ENCODE peak calls at places on chromosomes 7 and 10, in six cellular contexts. O is AG04449, Y is AG04450, N is progenitor cell of endocrine pancreas, V is fibroblast of lung, K is activated B cell treated with CpG ODN at 0.5 μM for 24 hours. F is an unnamed sample.

GRCh38 chr10:76444034-76444800 is 1012.8 kb downstream of the LRMDA start:
- DNase-seq in V (peak), Y (no peak), N (no peak), K (no peak), O (no peak), F (no peak)

GRCh38 chr10:18400201-18400910 is 251.0 kb downstream of the NSUN6 start:
- DNase-seq in V (peak), K (no peak), Y (no peak), N (no peak), O (no peak), F (no peak)

GRCh38 chr10:121596668-121597503 is 1.4 kb downstream of the FGFR2 start:
- DNase-seq in K (no peak), Y (no peak), V (no peak), O (no peak), N (peak), F (peak)

GRCh38 chr10:122126763-122127659 is 138.0 kb downstream of the TACC2 start:
- DNase-seq in K (no peak), V (peak), N (no peak), Y (peak), O (peak), F (no peak)

GRCh38 chr7:89607797-89608196 is 546.5 kb upstream of the STEAP1 start:
- DNase-seq in K (no peak), V (no peak), Y (no peak), N (no peak), O (no peak), F (no peak)

GRCh38 chr7:66804001-66804400 is 63.5 kb downstream of the RABGEF1 start:
- DNase-seq in V (no peak), O (no peak), K (no peak), Y (no peak), N (no peak), F (no peak)

GRCh38 chr7:5424689-5425506 is 1.3 kb upstream of the TNRC18 start:
- DNase-seq in Y (no peak), O (no peak), V (peak), N (no peak), K (peak), F (no peak)

GRCh38 chr10:112815238-112816032 is 134.6 kb upstream of the TCF7L2 start:
- DNase-seq in K (no peak), Y (no peak), N (no peak), V (peak), O (no peak), F (no peak)

GRCh38 chr7:50142421-50143113 is 49.5 kb upstream of the ZPBP start:
- DNase-seq in O (no peak), Y (no peak), N (no peak), V (peak), K (no peak), F (no peak)

GRCh38 chr10:75466886-75467285 is 35.5 kb downstream of the LRMDA start:
- DNase-seq in Y (no peak), O (no peak), K (no peak), N (no peak), V (no peak), F (no peak)

GRCh38 chr7:108561047-108561619 is 8.4 kb downstream of the THAP5 start:
- DNase-seq in N (no peak), V (peak), K (no peak), Y (no peak), O (no peak), F (no peak)

GRCh38 chr10:125093199-125093841 is 67.0 kb downstream of the CTBP2 start:
- DNase-seq in K (no peak), N (no peak), Y (peak), V (peak), O (no peak), F (no peak)

GRCh38 chr10:50576995-50577394 is 46.8 kb downstream of the SGMS1 start:
- DNase-seq in K (no peak), V (no peak), O (no peak), Y (no peak), N (no peak), F (no peak)

GRCh38 chr7:96330193-96330592 is 8.3 kb upstream of the SLC25A13 start:
- DNase-seq in Y (no peak), K (no peak), V (no peak), N (no peak), O (no peak), F (no peak)

GRCh38 chr7:128112018-128112780 is 81.0 kb upstream of the LRRC4 start:
- DNase-seq in V (no peak), O (no peak), N (no peak), K (no peak), Y (no peak), F (no peak)

GRCh38 chr10:184911-185310 is 49.7 kb downstream of the ZMYND11 start:
- DNase-seq in Y (no peak), K (no peak), N (no peak), V (peak), O (no peak), F (no peak)

GRCh38 chr10:3068201-3068967 is 1.0 kb downstream of the PFKP start:
- DNase-seq in Y (no peak), K (peak), V (peak), O (no peak), N (no peak), F (peak)

GRCh38 chr10:24958701-24959392 is 6.4 kb upstream of the PRTFDC1 start:
- DNase-seq in O (no peak), Y (no peak), N (no peak), V (peak), K (no peak), F (no peak)

GRCh38 chr10:47238331-47239095 is 61.5 kb upstream of the GDF10 start:
- DNase-seq in N (no peak), V (no peak), O (no peak), K (no peak), Y (no peak), F (peak)

GRCh38 chr7:41979834-41980307 is 257.1 kb downstream of the GLI3 start:
- DNase-seq in N (no peak), V (peak), Y (no peak), K (no peak), O (no peak), F (no peak)

GRCh38 chr7:98409843-98410242 is 9.0 kb upstream of the BAIAP2L1 start:
- DNase-seq in N (no peak), Y (no peak), O (no peak), K (no peak), V (no peak), F (no peak)

GRCh38 chr10:1154531-1154930 is 98.3 kb downstream of the WDR37 start:
- DNase-seq in O (no peak), N (no peak), K (no peak), Y (no peak), V (no peak), F (no peak)

GRCh38 chr10:588246-589165 is 101.0 kb downstream of the DIP2C start:
- DNase-seq in V (peak), N (no peak), K (no peak), Y (no peak), O (no peak), F (no peak)

GRCh38 chr7:12757443-12757842 is 70.0 kb downstream of the ARL4A start:
- DNase-seq in K (no peak), O (peak), V (peak), N (no peak), Y (peak), F (no peak)

GRCh38 chr10:100232101-100232500 is 2.7 kb upstream of the CHUK start:
- DNase-seq in V (peak), K (no peak), O (no peak), N (no peak), Y (peak), F (no peak)

GRCh38 chr10:52346394-52347326 is 32.6 kb downstream of the DKK1 start:
- DNase-seq in K (no peak), Y (no peak), N (no peak), V (no peak), O (no peak), F (no peak)

GRCh38 chr10:128978211-128978610 is 488.8 kb upstream of the MGMT start:
- DNase-seq in V (no peak), K (no peak), O (no peak), Y (no peak), N (no peak), F (no peak)

GRCh38 chr7:85750454-85750949 is 563.6 kb upstream of the SEMA3D start:
- DNase-seq in O (no peak), N (no peak), K (no peak), Y (no peak), V (peak), F (no peak)

GRCh38 chr10:43573250-43574034 is 974 bp downstream of the ZNF239 start:
- DNase-seq in O (no peak), K (no peak), Y (no peak), N (no peak), V (peak), F (no peak)

GRCh38 chr10:78757542-78757941 is 311.2 kb upstream of the ZMIZ1 start:
- DNase-seq in O (peak), V (peak), K (no peak), Y (peak), N (no peak), F (no peak)

DNA sequence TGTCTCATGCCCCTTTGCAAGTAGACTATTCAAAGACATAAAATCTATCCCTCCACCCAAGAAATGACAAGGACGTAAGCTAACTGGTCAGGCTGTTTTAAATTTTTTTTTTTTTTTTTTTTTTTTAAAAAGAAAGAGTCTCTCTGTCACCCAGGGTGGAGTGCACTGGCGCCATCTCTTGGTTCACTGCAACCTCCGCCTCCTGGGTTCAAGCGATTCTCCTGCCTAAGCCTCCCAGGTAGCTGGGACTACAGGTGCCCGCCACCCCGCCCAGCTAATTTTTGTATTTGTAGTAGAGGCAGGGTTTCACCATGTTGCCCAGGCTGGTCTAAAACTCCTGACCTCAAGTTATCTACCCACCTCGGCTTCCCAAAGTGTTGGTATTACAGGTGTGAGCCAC is 11.2 kb downstream of the TRA2A start:
- DNase-seq in O (no peak), V (no peak), N (no peak), Y (no peak), K (no peak), F (no peak)
- TF ChIP-seq CTCF in O (no peak), V (no peak), N (peak), Y (peak), K (no peak), F (no peak)

GRCh38 chr7:45179666-45180065 is 22.1 kb downstream of the RAMP3 start:
- DNase-seq in N (no peak), V (no peak), Y (no peak), K (no peak), O (no peak), F (no peak)

GRCh38 chr7:45176886-45177731 is 19.5 kb downstream of the RAMP3 start:
- DNase-seq in K (no peak), V (no peak), Y (no peak), O (no peak), N (no peak), F (no peak)

GRCh38 chr7:45180084-45180986 is 22.7 kb downstream of the RAMP3 start:
- DNase-seq in V (no peak), N (no peak), O (no peak), Y (no peak), K (no peak), F (no peak)

GRCh38 chr7:45177801-45178200 is 20.2 kb downstream of the RAMP3 start:
- DNase-seq in K (no peak), O (no peak), N (no peak), V (no peak), Y (no peak), F (no peak)

GRCh38 chr7:45178241-45179225 is 20.9 kb downstream of the RAMP3 start:
- DNase-seq in Y (no peak), K (no peak), O (no peak), V (no peak), N (no peak), F (no peak)
- TF ChIP-seq CTCF in Y (peak), K (no peak), O (no peak), V (no peak), N (peak), F (no peak)

GRCh38 chr10:118459642-118460193 is 117.6 kb upstream of the FAM204A start:
- DNase-seq in V (peak), O (peak), K (no peak), N (peak), Y (peak), F (no peak)
- TF ChIP-seq CTCF in V (peak), O (peak), K (peak), N (peak), Y (peak), F (peak)

GRCh38 chr10:92572362-92573090 is 1.4 kb downstream of the IDE start:
- DNase-seq in K (no peak), V (no peak), O (no peak), Y (no peak), N (no peak), F (no peak)

GRCh38 chr10:92575961-92576360 is 2.1 kb upstream of the IDE start:
- DNase-seq in O (no peak), N (no peak), Y (no peak), K (no peak), V (no peak), F (no peak)

GRCh38 chr10:92573091-92573797 is 649 bp downstream of the IDE start:
- DNase-seq in N (no peak), K (no peak), O (no peak), Y (no peak), V (peak), F (no peak)

GRCh38 chr10:92573798-92574544 is at the start of gene IDE:
- DNase-seq in O (no peak), Y (peak), V (peak), K (peak), N (peak), F (peak)

DNA sequence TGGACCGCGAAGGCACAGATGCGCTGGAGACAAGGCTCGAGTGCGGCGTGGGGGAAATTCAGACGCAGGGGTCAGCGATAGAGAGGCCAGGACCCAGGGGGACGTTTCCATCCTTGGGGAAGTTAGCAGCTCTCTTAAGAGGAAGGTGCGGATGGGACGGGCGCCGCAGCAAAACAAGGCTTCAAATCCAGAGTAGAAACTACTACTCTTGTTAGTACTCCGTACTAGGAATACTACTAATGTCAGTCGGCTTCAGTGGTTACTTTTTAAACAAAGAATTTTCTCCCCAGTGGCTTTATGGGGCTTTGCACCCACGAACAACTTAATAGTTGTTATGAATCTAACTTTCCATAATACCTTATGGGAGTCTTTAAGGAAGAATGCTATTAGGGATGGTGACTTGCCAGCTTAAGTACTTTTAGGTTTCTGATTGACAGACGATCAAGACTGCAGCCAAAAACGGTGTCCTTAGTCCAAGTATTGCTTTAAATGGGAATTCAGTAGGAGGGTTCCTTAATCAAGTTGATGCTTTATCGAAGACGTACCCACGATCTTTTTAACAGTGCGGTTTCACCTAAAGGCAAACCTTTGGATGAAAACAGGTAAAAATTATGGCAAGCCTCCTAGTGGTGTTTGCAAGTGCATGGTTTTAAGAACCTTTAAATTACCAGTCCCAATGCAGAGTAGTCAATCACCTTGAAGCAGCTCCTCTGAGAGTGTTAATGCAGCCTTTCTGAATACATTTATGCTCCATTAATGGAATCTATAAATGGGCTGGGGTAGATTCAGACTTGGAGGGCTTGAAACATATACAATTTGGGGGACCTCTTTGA is 868 bp upstream of the IDE start:
- DNase-seq in N (no peak), O (no peak), K (no peak), V (no peak), Y (no peak), F (no peak)
- TF ChIP-seq CTCF in N (peak), O (no peak), K (no peak), V (no peak), Y (no peak), F (peak)

F was measured in mesothelial cell of epicardium.